ENCODE peak calls at places on chromosomes 5 and 9, in four cellular contexts. T is psoas muscle; R is CD8-positive, alpha-beta T cell; A is pancreas. O is an unnamed sample.

GRCh38 chr5:103808464-103809106 is 246.0 kb upstream of the NUDT12 start:
- DNase-seq in T (no peak), R (no peak), A (peak; percentile 46), O (no peak)

GRCh38 chr9:130034570-130034969 is 8.4 kb downstream of the FNBP1 start:
- DNase-seq in T (no peak), A (no peak), R (no peak), O (no peak)

GRCh38 chr5:153623906-153624765 is 133.7 kb downstream of the GRIA1 start:
- DNase-seq in R (no peak), T (no peak), A (no peak), O (no peak)

GRCh38 chr5:146815423-146815822 is 63.1 kb downstream of the PPP2R2B start:
- DNase-seq in A (no peak), R (no peak), T (no peak), O (no peak)

GRCh38 chr5:78405820-78406750 is 45.7 kb downstream of the SCAMP1 start:
- DNase-seq in R (no peak), T (no peak), A (no peak), O (no peak)

GRCh38 chr5:91182763-91183162 is 200.4 kb downstream of the ARRDC3 start:
- DNase-seq in A (no peak), T (peak; percentile 50), R (no peak), O (no peak)

GRCh38 chr9:125240649-125240999 is 519 bp downstream of the HSPA5 start:
- DNase-seq in T (peak; percentile 61), R (peak; percentile 42), A (peak; percentile 67), O (no peak)

GRCh38 chr5:113713051-113713450 is 199.6 kb downstream of the YTHDC2 start:
- DNase-seq in T (no peak), R (no peak), A (no peak), O (no peak)

GRCh38 chr5:72252574-72253155 is 67.4 kb downstream of the MRPS27 start:
- DNase-seq in A (no peak), R (no peak), T (no peak), O (no peak)

GRCh38 chr5:163658702-163659567 is 153.5 kb downstream of the MAT2B start:
- DNase-seq in A (no peak), R (no peak), T (no peak), O (no peak)

GRCh38 chr5:106964102-106964501 is 706.6 kb downstream of the EFNA5 start:
- DNase-seq in T (no peak), A (peak; percentile 16), R (no peak), O (no peak)

GRCh38 chr5:149060325-149060724 is 2.5 kb downstream of the SH3TC2 start:
- DNase-seq in T (no peak), A (no peak), R (no peak), O (peak; percentile 67)

GRCh38 chr5:115241881-115242642 is 20.6 kb downstream of the PGGT1B start:
- DNase-seq in T (no peak), A (no peak), R (no peak), O (no peak)

GRCh38 chr9:111148994-111149759 is 110.9 kb upstream of the LPAR1 start:
- DNase-seq in R (no peak), A (no peak), T (peak; percentile 18), O (no peak)

GRCh38 chr5:64789457-64789856 is 20.7 kb downstream of the CWC27 start:
- DNase-seq in A (no peak), R (no peak), T (no peak), O (no peak)

GRCh38 chr9:8473226-8473625 is 673.6 kb upstream of the DMAC1 start:
- DNase-seq in R (no peak), T (no peak), A (no peak), O (no peak)

DNA sequence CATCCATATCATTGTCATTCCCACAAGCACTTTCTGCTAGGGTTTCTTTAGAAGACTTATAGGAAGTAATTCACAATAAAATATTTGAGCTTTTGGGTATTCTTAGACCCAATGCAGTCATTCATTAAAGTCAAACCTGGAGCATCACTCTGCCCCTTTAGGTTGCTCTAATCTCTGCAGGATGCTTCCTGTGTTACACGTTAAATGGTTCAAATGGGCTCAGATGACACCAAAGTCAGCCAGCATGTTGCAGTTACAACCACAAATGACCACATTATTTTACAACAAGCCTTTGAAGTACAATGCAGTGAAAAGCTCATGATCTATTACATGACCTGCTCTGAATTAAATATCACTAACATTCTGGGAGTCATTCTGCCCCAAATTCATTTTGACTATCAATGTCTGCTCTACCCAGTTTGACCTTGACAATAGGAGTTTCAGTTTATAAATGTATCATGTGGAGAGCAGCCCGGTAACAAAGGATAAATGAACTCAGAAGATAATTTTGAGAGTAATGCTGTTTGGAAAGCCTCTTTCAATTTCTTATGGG is 668.5 kb upstream of the DMAC1 start:
- DNase-seq in A (no peak), T (no peak), R (no peak), O (no peak)
- H3K9me3 ChIP-seq in A (no peaks in the 10 kb centered on the region), T (no peaks in the 10 kb centered on the region), R (no peaks in the 10 kb centered on the region), O (no peaks in the 10 kb centered on the region)

GRCh38 chr5:95748133-95748532 is 17.0 kb downstream of the RHOBTB3 start:
- DNase-seq in R (no peak), A (no peak), T (no peak), O (no peak)
- TF ChIP-seq CTCF in R (no peak), A (no peak), T (no peak), O (no peak)

GRCh38 chr5:144638802-144639201 is 468.1 kb downstream of the KCTD16 start:
- DNase-seq in R (no peak), A (no peak), T (no peak), O (no peak)

DNA sequence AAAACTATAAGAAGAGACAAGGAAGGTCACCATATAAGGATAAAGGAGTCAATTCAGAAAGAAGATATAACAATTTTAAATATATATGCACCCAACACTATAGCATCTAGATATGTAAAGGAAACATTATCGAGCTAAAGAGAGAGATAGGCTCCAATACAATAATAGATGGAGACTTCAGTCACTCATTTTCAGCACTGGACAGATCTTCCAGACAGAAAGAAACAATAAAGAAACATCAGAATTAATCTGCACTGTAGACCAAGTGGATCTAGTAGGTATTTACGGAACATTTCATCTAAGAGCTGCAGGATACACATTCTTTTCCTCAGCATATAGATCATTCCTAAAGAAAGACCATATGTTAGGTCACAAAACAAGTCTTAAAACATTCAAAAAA is 463.5 kb downstream of the KCTD16 start:
- DNase-seq in R (no peak), T (no peak), A (no peak), O (no peak)
- H3K9me3 ChIP-seq in R (no peaks in the 10 kb centered on the region), T (peaks cover 23% of the 10 kb centered on the region), A (no peaks in the 10 kb centered on the region), O (no peaks in the 10 kb centered on the region)

GRCh38 chr5:132808866-132809265 is 4.2 kb upstream of the SOWAHA start:
- DNase-seq in R (no peak), T (no peak), A (no peak), O (no peak)

GRCh38 chr5:132810605-132811004 is 2.5 kb upstream of the SOWAHA start:
- DNase-seq in T (no peak), R (no peak), A (no peak), O (no peak)

GRCh38 chr5:132812123-132812948 is 766 bp upstream of the SOWAHA start:
- DNase-seq in R (no peak), T (no peak), A (no peak), O (no peak)

GRCh38 chr5:132808448-132808847 is 4.7 kb upstream of the SOWAHA start:
- DNase-seq in R (no peak), A (no peak), T (no peak), O (no peak)

GRCh38 chr5:132807163-132807838 is 5.8 kb upstream of the SOWAHA start:
- DNase-seq in T (no peak), R (no peak), A (peak; percentile 53), O (no peak)
- TF ChIP-seq CTCF in T (no peak), R (no peak), A (no peak), O (peak; percentile 90)

DNA sequence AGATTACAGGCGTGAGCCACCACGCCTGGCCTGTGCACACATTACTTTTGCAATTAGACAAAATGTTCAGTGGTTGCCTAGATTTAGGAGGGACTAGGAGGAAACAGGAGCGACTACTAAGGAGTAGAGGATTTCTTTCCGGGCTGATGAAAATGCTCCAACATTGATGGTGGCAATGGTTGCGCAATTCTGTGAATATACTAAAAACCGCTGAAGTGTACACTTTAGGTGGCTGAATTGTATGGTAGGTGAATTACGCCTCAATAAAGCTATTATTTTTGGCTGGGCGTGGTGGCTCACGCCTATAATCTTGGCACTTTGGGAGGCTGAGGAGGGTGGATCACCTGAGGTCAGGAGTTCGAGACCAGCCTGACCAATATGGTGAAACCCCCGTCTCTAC is 46.8 kb upstream of the STXBP1 start:
- DNase-seq in T (no peak), R (no peak), A (no peak), O (no peak)
- H3K9me3 ChIP-seq in T (no peaks in the 10 kb centered on the region), R (no peaks in the 10 kb centered on the region), A (no peaks in the 10 kb centered on the region), O (no peaks in the 10 kb centered on the region)

GRCh38 chr5:97044057-97044456 is 98.4 kb downstream of the LIX1 start:
- DNase-seq in T (no peak), R (no peak), A (peak; percentile 23), O (no peak)
- TF ChIP-seq CTCF in T (peak; percentile 46), R (no peak), A (no peak), O (peak; percentile 55)

DNA sequence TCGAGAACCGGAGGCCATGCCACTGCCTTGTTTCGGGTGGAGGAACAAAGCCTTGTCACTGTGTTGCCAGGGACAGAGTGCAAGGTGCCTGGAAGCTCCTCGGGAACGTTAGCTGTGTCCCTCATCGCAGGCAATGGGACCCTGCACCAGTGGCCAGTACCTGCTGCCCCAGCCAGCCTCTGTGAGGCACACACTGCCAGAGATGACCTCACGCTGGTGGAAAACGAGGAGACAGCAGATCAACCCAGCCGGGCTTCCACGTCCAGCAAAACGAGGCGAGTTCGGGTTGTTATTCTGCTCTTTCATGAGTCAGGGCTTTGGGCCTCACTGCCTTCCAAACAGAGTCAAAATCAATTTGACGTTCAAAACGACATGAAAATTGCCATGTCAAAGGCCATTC is 104.1 kb downstream of the ADAMTS2 start:
- DNase-seq in T (no peak), A (no peak), R (no peak), O (no peak)
- H3K9me3 ChIP-seq in T (peaks cover 4% of the 10 kb centered on the region), A (no peaks in the 10 kb centered on the region), R (no peaks in the 10 kb centered on the region), O (no peaks in the 10 kb centered on the region)

GRCh38 chr9:131843989-131844744 is 104.3 kb upstream of the RAPGEF1 start:
- DNase-seq in T (no peak), A (no peak), R (no peak), O (no peak)

GRCh38 chr9:131840220-131840619 is 100.3 kb upstream of the RAPGEF1 start:
- DNase-seq in T (no peak), R (no peak), A (no peak), O (no peak)

GRCh38 chr9:131839281-131840084 is 99.6 kb upstream of the RAPGEF1 start:
- DNase-seq in A (no peak), R (peak; percentile 46), T (no peak), O (no peak)

GRCh38 chr9:131840751-131841702 is 101.2 kb upstream of the RAPGEF1 start:
- DNase-seq in A (no peak), R (no peak), T (no peak), O (no peak)

GRCh38 chr9:131841765-131842318 is 102.0 kb upstream of the RAPGEF1 start:
- DNase-seq in A (no peak), R (no peak), T (no peak), O (no peak)
- TF ChIP-seq CTCF in A (no peak), R (no peak), T (no peak), O (no peak)

DNA sequence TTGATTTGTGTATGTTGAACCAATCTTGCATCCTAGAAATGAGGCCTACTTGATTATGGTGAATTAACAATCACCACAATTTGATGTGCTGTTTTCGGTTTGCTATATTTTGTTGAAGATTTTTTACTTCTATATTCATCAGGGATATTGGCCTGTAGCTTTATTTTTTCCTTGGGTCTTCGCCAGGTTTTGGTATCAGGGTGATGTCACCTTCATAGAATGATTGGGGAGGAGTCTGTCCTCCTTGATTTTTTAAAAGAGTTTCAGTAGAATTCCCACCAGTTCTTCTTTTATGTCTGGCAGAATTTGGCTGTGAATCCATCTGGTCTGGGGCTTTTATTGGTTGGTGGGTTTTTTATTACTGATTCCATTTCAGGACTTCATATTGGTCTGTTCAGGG is 115.2 kb downstream of the CPLANE1 start:
- DNase-seq in T (no peak), R (no peak), A (no peak), O (no peak)
- H3K9me3 ChIP-seq in T (no peaks in the 10 kb centered on the region), R (no peaks in the 10 kb centered on the region), A (no peaks in the 10 kb centered on the region), O (no peaks in the 10 kb centered on the region)